ENCODE peak calls at places on chromosomes 13 and 19, in four cellular contexts. C is stimulated activated CD8-positive, alpha-beta memory T cell treated with anti-CD3 and anti-CD28 coated beads, Interleukin-7, amount 100 ng/mL, for 48 hours; P is heart left ventricle; V is activated CD4-positive, alpha-beta T cell treated with anti-CD3 and anti-CD28 coated beads, Interleukin-2, amount 50 U/mL, for 4 hours. I is an unnamed sample.

GRCh38 chr13:64397699-64398098 is 2832.4 kb downstream of the PCDH9 start:
- DNase-seq in C (no peak), V (no peak), P (no peak), I (no peak)

GRCh38 chr13:33548065-33548464 is 262.5 kb upstream of the STARD13 start:
- DNase-seq in P (no peak), C (no peak), V (no peak), I (no peak)

GRCh38 chr19:45474191-45474940 is 6.6 kb downstream of the FOSB start:
- DNase-seq in C (no peak), V (no peak), P (no peak), I (no peak)

GRCh38 chr19:6576869-6577281 is 14.1 kb downstream of the CD70 start:
- DNase-seq in C (no peak), P (no peak), V (no peak), I (no peak)

GRCh38 chr13:80242728-80243427 is 98.0 kb downstream of the SPRY2 start:
- DNase-seq in V (no peak), P (no peak), C (no peak), I (no peak)

GRCh38 chr19:807627-808175 is 10.4 kb downstream of the PTBP1 start:
- DNase-seq in V (no peak), C (no peak), P (no peak), I (no peak)

GRCh38 chr13:111961793-111962192 is 105.2 kb upstream of the SOX1 start:
- DNase-seq in C (no peak), V (no peak), P (no peak), I (no peak)

GRCh38 chr13:87444135-87444534 is 227.0 kb upstream of the SLITRK5 start:
- DNase-seq in C (no peak), P (no peak), V (no peak), I (no peak)

GRCh38 chr13:39379667-39380655 is 223.0 kb downstream of the LHFPL6 start:
- DNase-seq in C (no peak), P (no peak), V (no peak), I (no peak)

GRCh38 chr19:44745386-44745831 is 3.1 kb upstream of the BCL3 start:
- DNase-seq in C (no peak), P (peak), V (no peak), I (no peak)

GRCh38 chr13:51912511-51913225 is 50.9 kb downstream of the CCDC70 start:
- DNase-seq in C (no peak), V (no peak), P (no peak), I (no peak)

GRCh38 chr19:6312018-6312417 is 21.4 kb downstream of the ACER1 start:
- DNase-seq in C (no peak), V (no peak), P (no peak), I (no peak)

GRCh38 chr19:28393574-28394336 is 819.2 kb downstream of the UQCRFS1 start:
- DNase-seq in V (no peak), C (no peak), P (no peak), I (no peak)